ENCODE peak calls at places on chromosomes 2 and 18, in four cellular contexts. A, N, M and S are unnamed samples.

GRCh38 chr18:10863026-10863425 is 286.3 kb downstream of the PIEZO2 start:
- DNase-seq in A (no peak), N (no peak), M (no peak), S (no peak)

GRCh38 chr2:237922641-237923361 is 44.0 kb upstream of the UBE2F start:
- DNase-seq in A (no peak), N (no peak), M (no peak), S (no peak)

GRCh38 chr2:107728586-107728985 is 98.1 kb upstream of the RGPD4 start:
- DNase-seq in A (no peak), N (no peak), M (no peak), S (no peak)

GRCh38 chr18:44682871-44683221 is 2.2 kb downstream of the SETBP1 start:
- DNase-seq in A (no peak), N (peak), M (no peak), S (no peak)

GRCh38 chr2:188367164-188367563 is 75.5 kb downstream of the GULP1 start:
- DNase-seq in A (no peak), N (peak), M (no peak), S (no peak)

GRCh38 chr2:186827426-186827825 is 21.5 kb downstream of the ZSWIM2 start:
- DNase-seq in A (no peak), N (no peak), M (no peak), S (no peak)

GRCh38 chr18:58447342-58448190 is 181.3 kb downstream of the ALPK2 start:
- DNase-seq in A (no peak), N (no peak), M (no peak), S (no peak)

GRCh38 chr2:120512321-120512710 is 166.4 kb downstream of the INHBB start:
- DNase-seq in A (no peak), N (no peak), M (no peak), S (no peak)

GRCh38 chr2:51424418-51424817 is 392.5 kb upstream of the NRXN1 start:
- DNase-seq in A (no peak), N (no peak), M (no peak), S (no peak)